ENCODE peak calls at places on chromosome 16, in four cellular contexts. O, F, T and B are unnamed samples. For H3K9me3, the result is how much of the 10 kb centered on the place peaks cover.

GRCh38 chr16:22948603-22949368 is 134.8 kb downstream of the HS3ST2 start:
- DNase-seq in O (peak), F (peak), T (peak), B (peak)

GRCh38 chr16:72474511-72475123 is 302.7 kb upstream of the PMFBP1 start:
- DNase-seq in O (peak), F (no peak), T (no peak), B (no peak)

GRCh38 chr16:29663020-29663828 is at the start of gene SPN:
- DNase-seq in O (no peak), F (no peak), T (no peak), B (peak)

GRCh38 chr16:27712251-27712711 is 162.3 kb downstream of the KATNIP start:
- DNase-seq in O (no peak), F (no peak), T (no peak), B (peak)

GRCh38 chr16:11005611-11005975 is 61.2 kb downstream of the CLEC16A start:
- DNase-seq in O (peak), F (no peak), T (no peak), B (no peak)

GRCh38 chr16:680967-681745 is 946 bp downstream of the STUB1 start:
- DNase-seq in O (peak), F (peak), T (peak), B (no peak)

GRCh38 chr16:80664226-80664625 is 123.4 kb downstream of the DYNLRB2 start:
- DNase-seq in O (no peak), F (no peak), T (no peak), B (no peak)

GRCh38 chr16:27791404-27791719 is 241.4 kb downstream of the KATNIP start:
- DNase-seq in O (no peak), F (no peak), T (no peak), B (no peak)

GRCh38 chr16:85350973-85351372 is 238.7 kb upstream of the CIBAR2 start:
- DNase-seq in O (peak), F (peak), T (peak), B (peak)

GRCh38 chr16:30728321-30728720 is 19.9 kb upstream of the PHKG2 start:
- DNase-seq in O (no peak), F (no peak), T (no peak), B (no peak)

GRCh38 chr16:30032083-30032819 is 1.2 kb upstream of the TLCD3B start:
- DNase-seq in O (peak), F (peak), T (no peak), B (no peak)

GRCh38 chr16:2884041-2884451 is 1.0 kb downstream of the FLYWCH2 start:
- DNase-seq in O (no peak), F (no peak), T (no peak), B (peak)

GRCh38 chr16:84194470-84195200 is 3.7 kb downstream of the ADAD2 start:
- DNase-seq in O (no peak), F (no peak), T (no peak), B (no peak)

GRCh38 chr16:5025171-5025632 is 8.5 kb downstream of the NAGPA start:
- DNase-seq in O (no peak), F (peak), T (peak), B (no peak)

GRCh38 chr16:68234188-68235104 is 1.5 kb downstream of the ESRP2 start:
- DNase-seq in O (no peak), F (peak), T (no peak), B (peak)

GRCh38 chr16:1579214-1579613 is 32.7 kb downstream of the IFT140 start:
- DNase-seq in O (no peak), F (no peak), T (no peak), B (no peak)

GRCh38 chr16:11084484-11085024 is 140.2 kb downstream of the CLEC16A start:
- DNase-seq in O (peak), F (no peak), T (no peak), B (no peak)

GRCh38 chr16:86923656-86924055 is 345.3 kb downstream of the FOXL1 start:
- DNase-seq in O (no peak), F (no peak), T (no peak), B (no peak)

GRCh38 chr16:86375370-86375769 is 135.0 kb upstream of the FOXF1 start:
- DNase-seq in O (peak), F (no peak), T (no peak), B (no peak)

GRCh38 chr16:22757202-22757601 is 56.8 kb upstream of the HS3ST2 start:
- DNase-seq in O (no peak), F (no peak), T (no peak), B (no peak)

GRCh38 chr16:84003001-84003400 is 35.0 kb downstream of the NECAB2 start:
- DNase-seq in O (no peak), F (no peak), T (no peak), B (no peak)

GRCh38 chr16:30005341-30006094 is 5.3 kb downstream of the DOC2A start:
- DNase-seq in O (peak), F (peak), T (no peak), B (peak)

GRCh38 chr16:54647216-54647615 is 283.4 kb upstream of the IRX5 start:
- DNase-seq in O (no peak), F (no peak), T (no peak), B (no peak)

GRCh38 chr16:11050536-11050935 is 106.2 kb downstream of the CLEC16A start:
- DNase-seq in O (no peak), F (no peak), T (no peak), B (no peak)

GRCh38 chr16:85931596-85932402 is 32.8 kb downstream of the IRF8 start:
- DNase-seq in O (no peak), F (no peak), T (no peak), B (peak)

GRCh38 chr16:63312343-63312742 is 1276.1 kb upstream of the CDH8 start:
- DNase-seq in O (no peak), F (no peak), T (no peak), B (no peak)

GRCh38 chr16:85328665-85329058 is 216.4 kb upstream of the CIBAR2 start:
- DNase-seq in O (no peak), F (no peak), T (no peak), B (peak)

GRCh38 chr16:11412965-11413887 is 68.0 kb downstream of the RMI2 start:
- DNase-seq in O (no peak), F (no peak), T (no peak), B (no peak)

GRCh38 chr16:81645303-81645702 is 133.8 kb upstream of the PLCG2 start:
- DNase-seq in O (peak), F (peak), T (peak), B (peak)

GRCh38 chr16:11386791-11387546 is 41.7 kb downstream of the RMI2 start:
- DNase-seq in O (no peak), F (peak), T (peak), B (peak)

GRCh38 chr16:85994492-85995433 is 95.8 kb downstream of the IRF8 start:
- DNase-seq in O (no peak), F (no peak), T (no peak), B (no peak)

GRCh38 chr16:4377573-4378146 is 6.0 kb downstream of the VASN start:
- DNase-seq in O (no peak), F (no peak), T (peak), B (no peak)

GRCh38 chr16:47136101-47136820 is 7.5 kb downstream of the NETO2 start:
- DNase-seq in O (peak), F (no peak), T (no peak), B (no peak)

GRCh38 chr16:11205754-11206459 is 50.1 kb downstream of the SOCS1 start:
- DNase-seq in O (peak), F (no peak), T (no peak), B (no peak)

GRCh38 chr16:57786632-57787518 is 15.4 kb downstream of the KIFC3 start:
- DNase-seq in O (peak), F (no peak), T (peak), B (peak)

GRCh38 chr16:12732600-12732999 is 71.1 kb downstream of the CPPED1 start:
- DNase-seq in O (no peak), F (no peak), T (no peak), B (no peak)
- H3K9me3 ChIP-seq in O (under half), F (under half), T (under half), B (under half)

GRCh38 chr16:35310999-35311398 is 1851.6 kb downstream of the TP53TG3F start:
- DNase-seq in O (no peak), F (no peak), T (no peak), B (peak)
- H3K9me3 ChIP-seq in O (under half), F (under half), T (under half), B (under half)

DNA sequence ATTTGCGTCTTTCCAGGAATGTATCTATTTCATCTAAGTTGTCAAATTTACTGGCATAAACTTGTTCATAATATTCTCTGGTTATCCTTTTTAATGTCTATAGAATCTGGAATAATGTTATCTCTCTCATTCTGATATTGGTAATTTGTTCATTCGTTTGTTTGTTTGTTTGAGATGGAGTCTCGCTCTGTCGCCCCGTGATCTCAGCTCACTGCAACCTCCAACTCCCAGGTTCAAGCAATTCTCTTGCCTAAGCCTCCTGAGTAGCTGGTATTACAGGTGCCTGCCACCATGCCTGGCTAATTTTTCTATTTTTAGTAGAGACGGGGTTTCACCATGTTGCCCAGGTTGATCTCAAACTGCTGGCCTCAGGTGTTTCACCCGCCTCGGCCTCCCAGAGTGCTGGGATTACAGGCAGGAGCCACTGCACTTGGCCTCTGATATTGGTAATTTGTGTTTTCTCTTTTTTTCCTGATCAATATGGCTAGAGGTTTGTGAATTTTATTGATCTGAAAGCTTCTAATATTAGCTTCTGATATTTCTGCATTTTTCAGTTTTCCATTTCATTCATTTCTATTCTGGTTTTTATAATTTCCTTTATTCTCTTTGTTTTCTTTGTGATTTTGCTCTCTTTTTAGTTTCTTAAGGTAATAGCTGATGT is 59.5 kb downstream of the RBBP6 start:
- DNase-seq in O (no peak), F (no peak), T (no peak), B (no peak)
- H3K9me3 ChIP-seq in O (under half), F (under half), T (under half), B (under half)

GRCh38 chr16:31913668-31914067 is 40.1 kb downstream of the ZNF267 start:
- DNase-seq in O (no peak), F (no peak), T (no peak), B (no peak)

GRCh38 chr16:31920373-31920772 is 46.8 kb downstream of the ZNF267 start:
- DNase-seq in O (no peak), F (no peak), T (no peak), B (no peak)

GRCh38 chr16:31916056-31916488 is 42.5 kb downstream of the ZNF267 start:
- DNase-seq in O (no peak), F (no peak), T (no peak), B (no peak)
- H3K9me3 ChIP-seq in O (half or more), F (under half), T (half or more), B (half or more)

GRCh38 chr16:35149550-35149949 is 1690.1 kb downstream of the TP53TG3F start:
- DNase-seq in O (no peak), F (no peak), T (no peak), B (no peak)
- H3K9me3 ChIP-seq in O (under half), F (under half), T (under half), B (under half)

GRCh38 chr16:71225145-71225544 is 5.4 kb downstream of the HYDIN start:
- DNase-seq in O (no peak), F (no peak), T (no peak), B (no peak)

GRCh38 chr16:71230122-71230845 is at the start of gene HYDIN:
- DNase-seq in O (peak), F (peak), T (peak), B (peak)

GRCh38 chr16:71226229-71227141 is 4.0 kb downstream of the HYDIN start:
- DNase-seq in O (no peak), F (no peak), T (no peak), B (no peak)

GRCh38 chr16:71229344-71229743 is 1.2 kb downstream of the HYDIN start:
- DNase-seq in O (no peak), F (no peak), T (no peak), B (no peak)
- H3K9me3 ChIP-seq in O (under half), F (under half), T (under half), B (under half)

GRCh38 chr16:13697568-13697967 is 222.4 kb upstream of the ERCC4 start:
- DNase-seq in O (no peak), F (no peak), T (no peak), B (no peak)

GRCh38 chr16:13697013-13697412 is 222.9 kb upstream of the ERCC4 start:
- DNase-seq in O (no peak), F (no peak), T (no peak), B (no peak)

DNA sequence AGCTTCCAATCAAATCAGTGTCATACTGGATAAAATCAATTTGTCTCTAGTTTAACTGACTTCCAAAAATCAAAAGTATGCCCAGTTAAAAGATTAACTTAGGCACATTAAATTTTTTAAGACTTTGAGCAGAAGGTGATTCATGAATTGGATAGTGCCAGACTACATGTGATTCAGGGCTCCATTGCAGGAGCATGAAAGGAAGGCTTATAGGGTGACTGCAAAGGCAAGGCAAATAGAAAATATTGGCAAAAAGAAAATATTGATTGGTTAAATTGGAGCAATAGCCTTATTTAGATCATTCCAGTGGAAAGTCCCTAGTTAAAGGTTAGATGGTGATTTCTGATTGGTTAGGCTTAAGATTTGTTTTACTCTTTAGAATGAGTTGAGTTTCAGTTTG is 223.9 kb upstream of the ERCC4 start:
- DNase-seq in O (no peak), F (no peak), T (no peak), B (no peak)
- H3K9me3 ChIP-seq in O (under half), F (under half), T (under half), B (under half)

GRCh38 chr16:35363510-35363909 is 1904.1 kb downstream of the TP53TG3F start:
- DNase-seq in O (no peak), F (no peak), T (no peak), B (no peak)
- H3K9me3 ChIP-seq in O (under half), F (under half), T (under half), B (under half)

DNA sequence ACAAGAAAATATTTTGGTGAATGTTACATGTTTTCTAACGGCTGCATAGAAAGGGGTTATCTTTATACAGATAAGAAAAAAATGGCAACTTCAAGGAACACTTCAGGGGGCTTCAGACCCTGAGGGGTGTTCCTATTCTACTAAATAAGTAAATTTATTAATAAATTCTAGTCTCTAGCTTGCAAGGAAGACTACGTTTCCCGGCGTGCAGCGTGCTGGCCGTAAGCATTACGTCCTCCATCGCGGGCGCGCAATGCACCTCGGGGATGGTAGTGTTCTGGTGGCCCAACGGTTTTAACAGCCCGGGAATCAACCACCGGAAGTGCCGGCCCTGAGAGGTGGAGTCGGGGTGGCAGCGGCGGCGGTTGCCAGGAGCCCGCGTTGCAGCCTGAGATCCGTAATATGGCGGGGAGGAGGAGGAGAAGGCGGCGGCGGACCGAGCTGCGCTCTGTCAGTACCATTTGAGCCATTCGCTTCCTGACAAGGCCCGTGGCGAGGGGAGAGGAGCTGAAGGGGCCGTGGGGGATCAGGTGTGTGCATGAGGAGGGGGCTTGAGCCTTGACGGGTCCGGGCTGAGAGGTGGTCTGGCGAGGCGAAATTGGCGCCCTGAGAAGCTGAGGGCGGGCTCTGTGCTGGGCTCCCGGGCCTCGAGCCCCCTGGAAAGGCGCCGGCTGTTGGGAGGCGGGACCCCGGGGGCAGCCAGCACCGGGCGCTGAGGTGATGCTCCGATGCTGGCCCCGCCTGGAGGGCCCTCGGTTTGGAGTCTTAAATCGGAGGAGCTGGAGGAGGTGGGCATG is at the start of gene CCP110:
- DNase-seq in O (peak), F (peak), T (peak), B (peak)
- H3K9me3 ChIP-seq in O (under half), F (under half), T (under half), B (under half)